ENCODE peak calls at places on chromosomes 1 and 21, in ten cellular contexts. X is sigmoid colon, G is WTC11, W is left lung, H is nephron progenitor cell, A is NB4, D is foreskin fibroblast, Q is tibial artery, R is heart right ventricle, C is GM13976. L is an unnamed sample.

GRCh38 chr1:201877877-201878339 is 10.8 kb upstream of the SHISA4 start:
- DNase-seq in R (peak; percentile 57), A (peak; percentile 60), G (peak; percentile 36), W (no peak), D (peak; percentile 47), X (no peak), H (no peak), C (peak; percentile 48), Q (no peak), L (peak; percentile 3)

GRCh38 chr1:220924331-220924730 is 45.1 kb downstream of the HLX start:
- DNase-seq in Q (no peak), G (no peak), H (no peak), X (no peak), D (no peak), A (no peak), W (no peak), R (no peak), C (no peak), L (no peak)

GRCh38 chr21:27532081-27532480 is 565.2 kb upstream of the ADAMTS5 start:
- DNase-seq in R (no peak), A (no peak), G (no peak), X (no peak), W (no peak), D (peak; percentile 59), C (no peak), H (no peak), Q (no peak), L (no peak)

GRCh38 chr1:212430955-212431394 is 1.7 kb upstream of the NENF start:
- DNase-seq in R (no peak), C (no peak), D (no peak), Q (no peak), G (no peak), H (no peak), X (no peak), W (no peak), A (no peak), L (no peak)

GRCh38 chr1:212070720-212071302 is 35.3 kb downstream of the DTL start:
- DNase-seq in W (no peak), C (no peak), A (peak; percentile 40), Q (no peak), H (no peak), G (no peak), X (no peak), R (no peak), D (peak; percentile 38), L (no peak)

GRCh38 chr1:119731741-119732430 is 20.2 kb downstream of the PHGDH start:
- DNase-seq in D (no peak), Q (no peak), C (no peak), G (no peak), A (no peak), R (no peak), X (no peak), W (no peak), H (no peak), L (no peak)

GRCh38 chr1:202155478-202156021 is 4.9 kb downstream of the PTPN7 start:
- DNase-seq in X (no peak), Q (no peak), D (no peak), G (no peak), W (peak; percentile 82), C (no peak), H (no peak), A (no peak), R (no peak), L (no peak)

GRCh38 chr1:29156543-29157268 is 25.0 kb downstream of the SRSF4 start:
- DNase-seq in D (no peak), R (no peak), Q (no peak), A (no peak), G (no peak), C (no peak), X (no peak), W (no peak), H (no peak), L (no peak)

GRCh38 chr21:32073190-32073589 is 200.4 kb downstream of the HUNK start:
- DNase-seq in R (no peak), A (no peak), G (no peak), C (no peak), D (no peak), H (no peak), W (no peak), Q (no peak), X (no peak), L (no peak)

GRCh38 chr1:184910596-184910995 is 63.7 kb downstream of the NIBAN1 start:
- DNase-seq in H (no peak), W (no peak), X (peak; percentile 90), Q (peak; percentile 92), G (no peak), R (no peak), D (peak; percentile 56), A (peak; percentile 5), C (no peak), L (no peak)

GRCh38 chr1:5769760-5770159 is 222.5 kb downstream of the NPHP4 start:
- DNase-seq in Q (no peak), W (no peak), C (no peak), R (no peak), D (no peak), G (no peak), A (no peak), H (no peak), X (no peak), L (no peak)

GRCh38 chr1:111621050-111621449 is 1.5 kb downstream of the RAP1A start:
- DNase-seq in C (no peak), D (no peak), W (no peak), H (no peak), G (no peak), Q (no peak), A (peak; percentile 48), R (no peak), X (no peak), L (no peak)

GRCh38 chr1:55572878-55573734 is 357.9 kb upstream of the USP24 start:
- DNase-seq in G (no peak), D (peak; percentile 66), A (no peak), R (no peak), Q (no peak), W (no peak), X (no peak), H (no peak), C (no peak), L (no peak)

DNA sequence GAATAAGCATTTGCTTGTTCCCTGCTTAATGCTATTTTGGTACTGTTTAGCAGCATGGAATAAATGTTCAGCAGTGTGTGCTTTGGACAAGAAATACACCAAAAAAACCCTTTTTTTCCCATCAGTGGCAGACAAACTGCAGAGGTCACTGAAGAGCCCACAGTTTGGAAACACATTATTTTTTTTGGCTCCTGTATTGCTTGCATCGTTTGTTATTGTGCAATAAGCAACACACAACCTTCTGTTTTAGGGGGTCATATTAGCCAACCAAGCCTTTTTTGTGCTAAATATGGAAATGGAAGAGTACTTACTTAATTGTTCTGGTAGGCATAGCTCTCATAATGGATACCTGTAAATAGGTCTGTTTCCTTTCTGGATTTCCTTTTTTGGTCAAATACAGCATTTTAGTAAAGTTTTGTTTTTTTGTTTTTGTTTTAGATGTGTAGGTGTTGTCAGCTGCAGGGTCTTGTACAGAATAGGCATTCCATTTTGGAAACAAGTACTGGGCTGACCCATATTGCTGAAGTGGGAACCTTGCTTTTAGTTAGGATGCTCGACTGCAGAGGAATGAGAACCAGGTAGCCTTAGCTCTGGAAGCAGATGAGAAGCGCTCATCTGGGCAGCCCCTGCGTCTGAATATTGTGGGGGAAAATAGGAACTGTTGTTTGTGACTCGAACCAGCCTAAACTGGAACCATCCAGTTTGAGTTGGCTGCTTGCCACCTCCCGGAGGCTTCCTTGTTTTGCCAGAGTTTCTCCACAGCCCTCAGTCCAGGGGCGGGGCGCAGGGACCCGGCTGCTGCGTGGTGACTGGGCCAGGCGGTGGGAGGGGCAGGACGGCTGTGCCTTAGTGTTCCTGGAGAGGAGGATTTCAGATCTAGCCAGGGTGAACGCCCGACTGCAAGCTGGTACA is 38.5 kb downstream of the SPEN start:
- DNase-seq in C (peak; percentile 29), H (peak; percentile 86), R (peak; percentile 97), W (peak; percentile 99), Q (peak; percentile 99), X (peak; percentile 99), A (peak; percentile 92), D (peak; percentile 95), G (peak; percentile 95), L (no peak)
- TF ChIP-seq CTCF in C (no peak), H (no peak), R (peak; percentile 11), W (no peak), Q (no peak), X (no peak), A (peak; percentile 13), D (peak; percentile 26), G (no peak), L (no peak)

DNA sequence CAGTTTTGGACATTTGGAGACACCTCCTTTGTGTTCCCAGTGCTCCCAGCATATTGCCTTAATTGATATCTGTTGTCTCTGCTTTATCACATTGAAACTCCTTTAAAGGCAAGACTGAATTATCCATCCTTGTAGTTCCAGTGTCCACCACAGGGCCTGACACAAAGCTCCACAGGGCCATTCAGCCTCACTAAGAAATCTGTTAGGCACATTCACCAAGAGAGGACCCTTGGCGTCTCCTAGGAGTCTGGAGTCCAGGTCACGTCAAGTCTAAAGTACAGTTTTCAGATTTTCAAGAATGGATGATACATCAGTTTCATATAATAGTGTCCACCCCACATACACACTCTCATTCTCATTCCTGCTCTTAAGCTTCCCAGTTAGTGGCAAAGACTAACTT is 4.8 kb downstream of the ACP6 start:
- DNase-seq in G (no peak), C (no peak), H (no peak), R (no peak), A (no peak), D (no peak), W (no peak), Q (no peak), X (no peak), L (no peak)
- TF ChIP-seq CTCF in G (no peak), C (no peak), H (peak; percentile 21), R (no peak), A (no peak), D (no peak), W (no peak), Q (peak; percentile 7), X (no peak), L (peak; percentile 38)

DNA sequence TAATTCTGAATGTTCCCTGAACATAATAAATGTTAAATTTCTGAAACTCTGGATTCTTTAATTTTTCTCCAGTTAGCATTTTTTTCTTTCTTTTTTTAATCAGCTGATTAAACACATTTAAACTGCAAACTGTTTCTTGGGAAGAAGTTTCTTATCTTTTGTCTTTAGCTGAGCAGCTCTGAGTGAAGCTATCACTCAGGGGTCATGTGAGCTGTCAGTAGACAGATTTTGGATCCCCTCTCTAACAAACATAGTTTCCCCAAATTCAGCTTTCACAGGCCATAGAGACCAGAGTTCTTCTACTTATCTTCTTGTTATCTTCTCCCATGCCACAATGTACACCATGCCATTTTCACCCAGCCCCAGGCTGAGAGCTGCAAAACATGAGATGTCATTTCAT is 149.0 kb downstream of the CDC42BPA start:
- DNase-seq in R (no peak), W (no peak), G (no peak), X (no peak), Q (no peak), H (no peak), A (no peak), C (no peak), D (no peak), L (no peak)
- TF ChIP-seq CTCF in R (no peak), W (no peak), G (no peak), X (no peak), Q (no peak), H (no peak), A (no peak), C (no peak), D (no peak), L (no peak)

DNA sequence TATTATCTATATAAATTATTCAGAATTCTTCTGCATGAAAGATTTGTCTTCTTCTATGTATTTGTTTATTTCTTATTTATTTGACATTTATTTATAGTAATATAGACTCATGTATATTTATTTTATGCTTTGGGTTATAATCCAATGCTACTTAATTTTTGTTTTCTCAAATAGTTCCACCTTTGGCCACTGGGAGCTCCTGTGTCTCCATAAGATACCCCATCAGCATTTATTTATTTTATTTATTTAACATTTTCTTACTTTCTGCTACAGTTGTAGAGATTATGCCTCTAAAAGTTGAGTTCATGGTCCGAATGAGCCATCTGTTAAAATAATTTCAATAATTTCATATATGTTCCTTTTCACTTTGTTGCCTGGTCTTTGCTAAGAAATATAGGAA is 289.4 kb downstream of the ADGRL2 start:
- DNase-seq in X (no peak), H (no peak), D (peak; percentile 10), G (no peak), W (no peak), R (no peak), A (no peak), C (no peak), Q (no peak), L (no peak)
- TF ChIP-seq CTCF in X (no peak), H (peak; percentile 32), D (peak; percentile 19), G (no peak), W (no peak), R (no peak), A (no peak), C (no peak), Q (no peak), L (no peak)